ENCODE peak calls at places on chromosomes 6 and 20, in eight cellular contexts. C is SK-N-SH; L is mesenchymal stem cell; R is esophagus squamous epithelium; O is lung; N is CD8-positive, alpha-beta memory T cell; G is neuronal stem cell; E is body of pancreas. D is an unnamed sample.

GRCh38 chr6:11368760-11369159 is 136.3 kb upstream of the NEDD9 start:
- DNase-seq in N (no peak), L (no peak), O (no peak), E (no peak), C (no peak), R (no peak), G (no peak), D (no peak)

GRCh38 chr6:94623586-94623985 is 953.7 kb upstream of the MANEA start:
- DNase-seq in C (no peak), G (no peak), O (no peak), R (no peak), N (no peak), E (no peak), L (no peak), D (no peak)

GRCh38 chr20:20227013-20227571 is 140.8 kb upstream of the INSM1 start:
- DNase-seq in O (no peak), N (no peak), L (no peak), G (no peak), E (no peak), C (no peak), R (no peak), D (no peak)

GRCh38 chr6:155154158-155154830 is 109.5 kb upstream of the CLDN20 start:
- DNase-seq in C (peak), L (peak), O (no peak), E (no peak), N (no peak), R (no peak), G (no peak), D (peak)

GRCh38 chr20:33697129-33697528 is 10.9 kb upstream of the E2F1 start:
- DNase-seq in C (peak), E (no peak), G (no peak), N (no peak), O (no peak), R (no peak), L (no peak), D (no peak)

GRCh38 chr20:63733117-63733516 is 3.3 kb upstream of the LIME1 start:
- DNase-seq in N (no peak), R (no peak), C (no peak), E (no peak), O (no peak), G (no peak), L (no peak), D (no peak)

GRCh38 chr6:90545450-90545849 is 41.4 kb downstream of the MAP3K7 start:
- DNase-seq in E (no peak), G (no peak), L (no peak), C (no peak), O (no peak), R (no peak), N (no peak), D (no peak)

GRCh38 chr6:168908166-168908565 is 345.5 kb downstream of the THBS2 start:
- DNase-seq in N (no peak), L (no peak), R (no peak), E (no peak), C (no peak), O (no peak), G (no peak), D (peak)

GRCh38 chr20:20606881-20607280 is 105.6 kb downstream of the RALGAPA2 start:
- DNase-seq in L (no peak), C (no peak), N (no peak), R (no peak), E (no peak), G (no peak), O (no peak), D (no peak)

GRCh38 chr6:73516712-73517489 is 3.9 kb downstream of the EEF1A1 start:
- DNase-seq in C (no peak), G (no peak), E (no peak), L (peak), O (no peak), N (no peak), R (no peak), D (no peak)

GRCh38 chr6:118485601-118486550 is 62.2 kb upstream of the PLN start:
- DNase-seq in N (no peak), O (no peak), L (peak), R (no peak), C (no peak), E (no peak), G (no peak), D (no peak)

GRCh38 chr6:167464177-167464576 is 139.3 kb downstream of the TTLL2 start:
- DNase-seq in L (no peak), C (no peak), E (no peak), O (no peak), G (no peak), R (no peak), N (no peak), D (no peak)

GRCh38 chr20:25076731-25077609 is 5.0 kb downstream of the VSX1 start:
- DNase-seq in E (peak), O (no peak), G (no peak), C (peak), R (no peak), N (no peak), L (no peak), D (no peak)

GRCh38 chr6:3997144-3997770 is 81.7 kb downstream of the FAM217A start:
- DNase-seq in E (no peak), L (peak), C (no peak), G (no peak), O (no peak), R (no peak), N (no peak), D (peak)

GRCh38 chr6:101080597-101080996 is 199.5 kb upstream of the ASCC3 start:
- DNase-seq in C (no peak), N (no peak), G (no peak), O (no peak), R (no peak), E (no peak), L (peak), D (peak)

GRCh38 chr20:23510000-23510590 is 19.2 kb downstream of the CST8 start:
- DNase-seq in C (no peak), G (no peak), R (no peak), L (no peak), N (no peak), O (no peak), E (no peak), D (no peak)

GRCh38 chr6:90915224-90915915 is 328.5 kb upstream of the MAP3K7 start:
- DNase-seq in N (no peak), O (no peak), G (no peak), C (no peak), E (no peak), R (no peak), L (no peak), D (no peak)

GRCh38 chr6:106789436-106790145 is 160.2 kb downstream of the QRSL1 start:
- DNase-seq in L (peak), R (no peak), O (no peak), E (no peak), C (no peak), N (no peak), G (no peak), D (no peak)

GRCh38 chr6:26306248-26306647 is 58.8 kb upstream of the BTN3A2 start:
- DNase-seq in C (no peak), O (no peak), R (no peak), L (no peak), G (no peak), N (no peak), E (no peak), D (no peak)

GRCh38 chr6:11434565-11435326 is 102.8 kb upstream of the TMEM170B start:
- DNase-seq in E (peak), N (no peak), L (peak), O (peak), G (no peak), R (no peak), C (no peak), D (peak)

GRCh38 chr6:148846778-148847761 is 100.2 kb downstream of the UST start:
- DNase-seq in O (no peak), C (no peak), R (no peak), G (no peak), N (no peak), E (peak), L (peak), D (no peak)

GRCh38 chr20:1085515-1086272 is 32.7 kb upstream of the PSMF1 start:
- DNase-seq in N (no peak), R (no peak), E (no peak), G (no peak), L (no peak), C (no peak), O (no peak), D (no peak)

GRCh38 chr6:35457907-35458306 is 5.8 kb downstream of the FANCE start:
- DNase-seq in N (no peak), L (no peak), O (no peak), G (no peak), R (no peak), C (no peak), E (no peak), D (no peak)

GRCh38 chr20:45924391-45925261 is 9.9 kb upstream of the PCIF1 start:
- DNase-seq in R (no peak), O (no peak), N (no peak), L (peak), G (no peak), E (peak), C (no peak), D (peak)

GRCh38 chr6:17971128-17972073 is 16.0 kb downstream of the KIF13A start:
- DNase-seq in L (peak), C (no peak), E (peak), G (no peak), R (no peak), N (no peak), O (no peak), D (peak)

GRCh38 chr6:46044876-46045617 is 29.4 kb upstream of the CLIC5 start:
- DNase-seq in E (peak), C (no peak), R (no peak), O (peak), N (no peak), L (peak), G (no peak), D (peak)

DNA sequence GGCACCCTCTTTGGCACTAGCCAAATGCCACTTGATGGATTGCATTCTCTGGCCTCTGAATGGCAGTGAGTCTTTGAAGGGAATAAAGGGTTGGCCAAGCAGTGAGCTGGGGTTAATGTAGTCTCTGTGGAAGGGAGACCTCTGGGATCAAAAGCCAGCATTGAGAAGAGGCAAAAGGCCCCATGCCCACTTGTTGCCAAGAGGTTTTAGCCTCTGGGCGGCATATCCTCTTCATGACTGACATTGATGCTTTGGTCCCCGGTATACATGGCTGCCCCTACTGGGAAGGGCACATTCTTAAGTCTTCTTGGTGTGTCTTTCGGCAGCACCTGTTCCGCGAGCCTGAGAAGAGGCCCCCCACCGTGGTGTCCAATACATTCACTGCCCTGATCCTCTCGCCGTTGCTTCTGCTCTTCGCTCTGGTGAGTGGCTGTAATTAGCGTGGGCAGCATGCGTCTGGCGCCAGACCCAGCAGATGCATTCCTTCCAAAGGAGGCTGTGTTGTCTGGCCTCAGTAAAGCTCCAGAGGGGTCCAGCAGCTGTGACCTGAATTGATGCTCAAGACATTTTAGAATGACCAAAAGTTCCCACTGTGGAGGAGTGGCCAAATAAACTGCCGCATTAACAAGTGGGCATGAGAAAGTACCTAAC is 29.5 kb downstream of the GHRH start:
- DNase-seq in L (no peak), C (peak), R (no peak), E (no peak), O (no peak), N (no peak), G (no peak), D (no peak)
- H3K27ac ChIP-seq in L (no peak), C (peak), R (no peak), E (no peak), O (no peak), N (no peak), G (peak), D (no peak)

DNA sequence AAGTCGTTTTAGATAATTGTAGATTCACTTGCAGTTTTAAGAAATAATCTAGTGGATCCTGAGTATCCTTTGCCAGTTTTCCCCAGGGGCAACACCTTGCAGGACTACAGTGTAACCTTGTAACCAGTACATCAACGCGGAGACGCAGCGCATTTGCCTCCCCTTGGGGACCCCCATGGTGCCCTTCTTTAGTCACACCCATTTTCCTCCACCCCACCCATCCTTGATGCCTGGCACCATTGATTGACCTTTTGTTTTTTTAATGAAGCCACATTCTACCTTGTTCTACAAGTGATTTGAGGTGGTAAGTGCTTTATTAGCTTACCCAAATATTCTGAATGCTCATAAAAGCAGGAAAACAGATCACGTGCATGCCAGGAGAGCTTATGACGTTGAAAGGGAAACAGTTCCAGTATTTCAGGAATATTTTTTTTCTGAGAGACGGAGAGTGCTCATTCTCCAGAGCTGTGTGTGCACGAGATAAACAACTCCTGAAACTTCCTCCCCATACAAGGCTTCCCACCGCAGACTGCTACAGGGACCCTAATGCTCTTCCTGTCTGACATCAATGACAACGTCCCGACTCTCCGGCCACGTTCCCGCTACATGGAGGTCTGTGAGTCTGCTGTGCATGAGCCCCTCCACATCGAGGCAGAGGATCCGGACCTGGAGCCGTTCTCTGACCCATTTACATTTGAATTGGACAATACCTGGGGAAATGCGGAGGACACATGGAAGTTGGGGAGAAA is 35.7 kb downstream of the CDH26 start:
- DNase-seq in E (no peak), O (no peak), C (no peak), L (no peak), N (no peak), G (no peak), R (no peak), D (no peak)
- H3K27ac ChIP-seq in E (no peak), O (peak), C (no peak), L (no peak), N (no peak), G (no peak), R (peak), D (no peak)

GRCh38 chr6:163324928-163325784 is 89.4 kb upstream of the QKI start:
- DNase-seq in O (no peak), L (no peak), G (no peak), N (no peak), C (no peak), R (no peak), E (peak), D (peak)
- H3K27ac ChIP-seq in O (peak), L (peak), G (peak), N (no peak), C (no peak), R (no peak), E (peak), D (peak)

DNA sequence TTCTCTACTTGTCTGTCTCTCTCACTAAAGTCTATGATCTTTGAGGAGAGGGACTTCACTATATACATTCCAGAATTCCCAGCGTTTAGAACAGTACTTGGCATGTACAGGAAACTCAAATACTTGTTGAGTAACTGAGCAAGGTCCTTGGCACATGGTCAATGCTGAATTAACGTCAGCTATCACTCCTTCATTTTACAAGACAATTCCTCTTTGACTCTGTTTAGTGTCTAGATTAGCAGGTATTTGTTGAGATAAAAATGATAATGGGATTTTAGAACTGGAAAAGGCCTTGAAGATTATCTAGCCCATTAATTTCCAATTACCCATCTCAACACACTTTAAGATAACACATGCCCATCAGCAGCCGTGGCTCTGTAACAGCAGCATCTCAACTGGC is 6.6 kb upstream of the GUCA1B start:
- DNase-seq in G (no peak), C (no peak), L (no peak), N (no peak), E (no peak), R (no peak), O (no peak), D (no peak)
- H3K27ac ChIP-seq in G (no peak), C (peak), L (no peak), N (no peak), E (no peak), R (no peak), O (no peak), D (no peak)

D was measured in brain microvascular endothelial cell.